ENCODE peak calls at places on chromosome X, in seven cellular contexts. Q is H1, N is GM23248, I is neuronal stem cell, U is A549, H is hepatocyte, Y is fibroblast of lung. X is an unnamed sample.

GRCh38 chrX:80879143-80879542 is 69.5 kb upstream of the BRWD3 start:
- DNase-seq in Y (no peak), H (peak; percentile 25), I (no peak), N (peak; percentile 13), Q (no peak), U (no peak), X (no peak)

GRCh38 chrX:42020225-42020624 is 96.9 kb upstream of the CASK start:
- DNase-seq in U (no peak), Q (no peak), Y (no peak), I (no peak), N (no peak), H (no peak), X (no peak)

GRCh38 chrX:154059231-154059630 is 38.3 kb downstream of the MECP2 start:
- DNase-seq in U (no peak), I (no peak), H (no peak), N (no peak), Y (no peak), Q (no peak), X (no peak)

GRCh38 chrX:141701081-141701480 is 2.5 kb upstream of the SPANXD start:
- DNase-seq in Y (peak; percentile 64), N (no peak), Q (no peak), I (no peak), H (no peak), U (no peak), X (no peak)

GRCh38 chrX:111100191-111100590 is 4.2 kb downstream of the PAK3 start:
- DNase-seq in U (peak; percentile 72), H (peak; percentile 57), I (peak; percentile 21), N (peak; percentile 36), Q (no peak), Y (peak; percentile 18), X (peak; percentile 83)

GRCh38 chrX:72045552-72046277 is 86.0 kb downstream of the RTL5 start:
- DNase-seq in U (no peak), H (no peak), Y (peak; percentile 65), I (no peak), Q (peak; percentile 25), N (no peak), X (peak; percentile 15)

GRCh38 chrX:18041656-18042055 is 179.0 kb downstream of the BEND2 start:
- DNase-seq in N (no peak), U (no peak), Y (no peak), Q (no peak), H (no peak), I (no peak), X (no peak)

GRCh38 chrX:140040397-140040796 is 75.1 kb upstream of the CXorf66 start:
- DNase-seq in I (no peak), Q (no peak), H (peak; percentile 61), N (peak; percentile 31), U (no peak), Y (peak; percentile 64), X (no peak)

GRCh38 chrX:27796640-27797257 is 11.0 kb upstream of the MAGEB10 start:
- DNase-seq in Q (no peak), N (no peak), H (no peak), Y (no peak), U (no peak), I (no peak), X (no peak)

GRCh38 chrX:20857746-20858145 is 516.5 kb upstream of the CNKSR2 start:
- DNase-seq in Y (peak; percentile 59), H (no peak), N (peak; percentile 62), I (peak; percentile 26), Q (peak; percentile 10), U (no peak), X (peak; percentile 52)

GRCh38 chrX:100606753-100607152 is 22.0 kb downstream of the TNMD start:
- DNase-seq in Y (no peak), N (no peak), H (no peak), U (no peak), Q (no peak), I (no peak), X (no peak)

GRCh38 chrX:106927700-106928099 is 7.5 kb downstream of the CLDN2 start:
- DNase-seq in N (no peak), H (no peak), U (peak; percentile 18), I (no peak), Q (no peak), Y (no peak), X (no peak)

GRCh38 chrX:155956099-155956498 is 41.4 kb upstream of the IL9R start:
- DNase-seq in U (no peak), H (no peak), N (no peak), Q (no peak), I (no peak), Y (no peak), X (no peak)

GRCh38 chrX:8801041-8801599 is at the start of gene FAM9A:
- DNase-seq in U (no peak), H (no peak), Y (no peak), N (no peak), I (no peak), Q (no peak), X (no peak)

GRCh38 chrX:120020305-120020704 is 57.2 kb downstream of the RHOXF2B start:
- DNase-seq in N (no peak), Y (no peak), I (no peak), Q (no peak), H (no peak), U (no peak), X (no peak)

GRCh38 chrX:77014655-77015377 is 432.4 kb upstream of the FGF16 start:
- DNase-seq in N (no peak), Y (peak; percentile 1), H (peak; percentile 43), U (no peak), Q (no peak), I (peak; percentile 74), X (peak; percentile 92)
- H3K4me2 ChIP-seq in N (no peak overlapping the region), Y (no peak overlapping the region), H (no peak overlapping the region), U (no peak overlapping the region), Q (peak overlapping the region; percentile 79), I (peak overlapping the region; percentile 48), X (peak overlapping the region; percentile 77)

DNA sequence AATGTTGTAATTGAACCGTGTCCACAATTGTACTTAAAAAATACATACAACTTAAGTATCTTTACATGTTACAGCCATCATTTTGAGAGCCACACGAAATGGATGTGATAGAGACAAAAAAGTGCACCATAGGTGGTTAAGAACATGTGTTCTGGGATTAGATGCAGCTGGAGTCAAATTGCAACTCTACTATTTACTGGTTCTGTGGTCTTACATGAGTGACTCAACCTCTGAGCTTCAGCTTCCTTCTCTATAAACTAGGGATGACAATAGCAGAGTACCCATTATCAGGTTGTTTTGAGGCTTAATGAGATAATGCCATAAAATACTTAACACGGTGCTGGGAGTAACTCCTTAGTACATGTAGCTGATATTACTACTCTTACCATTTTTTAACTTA is 130.4 kb downstream of the IDS start:
- DNase-seq in U (no peak), N (no peak), I (no peak), H (no peak), Y (peak; percentile 46), Q (no peak), X (no peak)
- H3K9me3 ChIP-seq in U (no peaks in the 10 kb centered on the region), N (no peaks in the 10 kb centered on the region), I (no peaks in the 10 kb centered on the region), H (no peaks in the 10 kb centered on the region), Y (no peaks in the 10 kb centered on the region), Q (no peaks in the 10 kb centered on the region), X (no peaks in the 10 kb centered on the region)

GRCh38 chrX:94400488-94400887 is 726.5 kb downstream of the FAM133A start:
- DNase-seq in H (peak; percentile 18), N (no peak), I (no peak), U (no peak), Q (peak; percentile 3), Y (no peak), X (no peak)
- H3K4me2 ChIP-seq in H (no peak overlapping the region), N (no peak overlapping the region), I (no peak overlapping the region), U (no peak overlapping the region), Q (no peak overlapping the region), Y (no peak overlapping the region), X (no peak overlapping the region)

GRCh38 chrX:136865270-136866168 is 15.0 kb downstream of the RBMX start:
- DNase-seq in Y (no peak), U (no peak), I (no peak), N (no peak), H (no peak), Q (no peak), X (no peak)

GRCh38 chrX:136867096-136867491 is 13.4 kb downstream of the RBMX start:
- DNase-seq in Q (no peak), H (no peak), U (no peak), N (peak; percentile 16), I (no peak), Y (peak; percentile 10), X (no peak)

GRCh38 chrX:136867518-136867917 is 13.0 kb downstream of the RBMX start:
- DNase-seq in U (no peak), N (peak; percentile 29), Q (no peak), I (no peak), Y (peak; percentile 11), H (no peak), X (no peak)

GRCh38 chrX:136868283-136869055 is 12.1 kb downstream of the RBMX start:
- DNase-seq in Y (no peak), H (no peak), U (no peak), N (no peak), I (no peak), Q (no peak), X (no peak)

DNA sequence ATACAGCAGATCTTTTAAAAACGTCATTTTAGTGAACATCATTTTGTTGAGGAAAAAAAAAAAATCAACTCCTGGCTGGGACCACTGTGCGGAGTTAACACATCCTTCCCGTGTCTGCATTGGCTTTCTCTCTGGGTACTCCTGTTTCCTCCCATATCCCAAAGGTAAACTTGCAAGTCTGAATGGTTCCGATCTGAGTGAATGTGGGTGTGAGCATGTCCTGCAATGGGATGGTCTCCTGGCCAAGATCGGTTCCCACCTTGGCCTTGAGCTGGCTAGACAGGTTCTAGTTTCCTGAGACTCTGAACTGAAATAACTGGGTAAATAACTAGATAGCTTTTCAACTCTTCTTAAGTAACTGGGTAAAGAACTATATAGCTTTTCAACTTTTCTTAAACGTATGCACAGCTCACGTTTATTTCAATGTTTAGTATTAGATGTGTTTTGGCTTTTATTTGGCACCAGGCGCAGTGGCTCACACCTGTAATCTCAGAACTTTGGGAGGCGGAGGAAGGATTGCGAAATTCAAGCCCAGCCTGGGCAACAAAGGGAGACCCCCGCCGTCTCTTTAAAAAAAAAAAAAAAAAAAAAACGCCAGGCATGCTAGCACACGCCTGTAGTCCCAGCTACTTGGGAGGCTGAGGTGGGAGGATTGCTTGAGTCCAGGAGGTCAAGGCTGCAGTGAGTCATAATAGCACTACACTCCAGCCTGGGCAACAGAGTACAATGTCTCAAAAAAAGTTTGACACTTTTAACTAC is 14.0 kb downstream of the RBMX start:
- DNase-seq in I (no peak), Q (no peak), H (no peak), U (no peak), Y (peak; percentile 9), N (no peak), X (no peak)
- H3K9me3 ChIP-seq in I (no peaks in the 10 kb centered on the region), Q (no peaks in the 10 kb centered on the region), H (no peaks in the 10 kb centered on the region), U (no peaks in the 10 kb centered on the region), Y (no peaks in the 10 kb centered on the region), N (no peaks in the 10 kb centered on the region), X (no peaks in the 10 kb centered on the region)